ENCODE peak calls at places on chromosomes 11 and 22, in ten cellular contexts. N is NCI-H1694; Y is SK-N-SH; D is activated naive CD8-positive, alpha-beta T cell treated with anti-CD3 and anti-CD28 coated beads for 36 hours; S is activated CD4-positive, alpha-beta T cell treated with anti-CD3 and anti-CD28 coated beads, Interleukin-2, amount 50 U/mL, for 1 hour; C is stimulated activated CD4-positive, alpha-beta T cell treated with anti-CD3 and anti-CD28 coated beads, Interleukin-12 subunit alpha, Interleukin-12 subunit beta, amount 100 ng/mL, for 24 hours; G is skeletal muscle cell; Z is omental fat pad; A is Right ventricle myocardium superior; J is substantia nigra. I is an unnamed sample.

GRCh38 chr11:44977493-44977984 is 26.9 kb upstream of the TP53I11 start:
- DNase-seq in N (peak), Y (peak), D (no peak), S (peak), C (no peak), G (no peak), Z (no peak), A (no peak), J (no peak), I (no peak)

GRCh38 chr11:3037041-3037944 is 19.9 kb downstream of the CARS1 start:
- DNase-seq in N (peak), Y (peak), D (peak), S (peak), C (no peak), G (no peak), Z (peak), A (peak), J (peak), I (peak)

GRCh38 chr11:7098235-7098832 is 9.5 kb downstream of the RBMXL2 start:
- DNase-seq in N (peak), Y (peak), D (no peak), S (no peak), C (no peak), G (peak), Z (no peak), A (no peak), J (no peak), I (no peak)

GRCh38 chr11:69351460-69351859 is 57.5 kb downstream of the MYEOV start:
- DNase-seq in N (no peak), Y (no peak), D (no peak), S (no peak), C (no peak), G (no peak), Z (no peak), A (no peak), J (no peak), I (no peak)

GRCh38 chr22:35561796-35562526 is 21.3 kb downstream of the RASD2 start:
- DNase-seq in N (no peak), Y (no peak), D (no peak), S (no peak), C (no peak), G (peak), Z (no peak), A (no peak), J (no peak), I (no peak)

GRCh38 chr22:43346521-43346929 is 3.4 kb upstream of the SCUBE1 start:
- DNase-seq in N (peak), Y (peak), D (peak), S (peak), C (peak), G (no peak), Z (no peak), A (peak), J (peak), I (no peak)

GRCh38 chr11:85530596-85530995 is 96.5 kb downstream of the DLG2 start:
- DNase-seq in N (no peak), Y (no peak), D (no peak), S (no peak), C (no peak), G (no peak), Z (no peak), A (no peak), J (no peak), I (no peak)

GRCh38 chr11:72263363-72263762 is 19.4 kb upstream of the PHOX2A start:
- DNase-seq in N (no peak), Y (no peak), D (no peak), S (no peak), C (no peak), G (peak), Z (no peak), A (no peak), J (no peak), I (no peak)

GRCh38 chr11:101327908-101328307 is 198.3 kb upstream of the PGR start:
- DNase-seq in N (no peak), Y (no peak), D (no peak), S (no peak), C (no peak), G (no peak), Z (no peak), A (no peak), J (no peak), I (no peak)

GRCh38 chr11:73019448-73019847 is 122.7 kb downstream of the FCHSD2 start:
- DNase-seq in N (no peak), Y (peak), D (no peak), S (no peak), C (no peak), G (no peak), Z (no peak), A (no peak), J (no peak), I (no peak)

GRCh38 chr11:34068098-34068497 is 16.6 kb downstream of the CAPRIN1 start:
- DNase-seq in N (no peak), Y (no peak), D (no peak), S (no peak), C (no peak), G (no peak), Z (no peak), A (no peak), J (no peak), I (no peak)

GRCh38 chr11:12454782-12455181 is 77.4 kb downstream of the PARVA start:
- DNase-seq in N (no peak), Y (no peak), D (no peak), S (no peak), C (no peak), G (no peak), Z (no peak), A (no peak), J (no peak), I (no peak)

GRCh38 chr11:1840780-1841480 is 2.1 kb downstream of the TNNI2 start:
- DNase-seq in N (no peak), Y (no peak), D (no peak), S (no peak), C (no peak), G (no peak), Z (no peak), A (peak), J (no peak), I (no peak)

GRCh38 chr11:62336949-62337681 is at the start of gene ASRGL1:
- DNase-seq in N (peak), Y (peak), D (peak), S (peak), C (peak), G (no peak), Z (peak), A (peak), J (peak), I (peak)

GRCh38 chr11:119828011-119828410 is 99.0 kb upstream of the NECTIN1 start:
- DNase-seq in N (no peak), Y (no peak), D (no peak), S (no peak), C (no peak), G (no peak), Z (no peak), A (no peak), J (no peak), I (no peak)

GRCh38 chr11:122157540-122158173 is 41.6 kb upstream of the BLID start:
- DNase-seq in N (no peak), Y (no peak), D (no peak), S (no peak), C (no peak), G (no peak), Z (no peak), A (no peak), J (no peak), I (no peak)

GRCh38 chr22:22210375-22210774 is 34.2 kb upstream of the VPREB1 start:
- DNase-seq in N (no peak), Y (no peak), D (peak), S (no peak), C (peak), G (peak), Z (no peak), A (no peak), J (no peak), I (no peak)

GRCh38 chr11:120929090-120929489 is 94.8 kb upstream of the TBCEL start:
- DNase-seq in N (no peak), Y (no peak), D (no peak), S (no peak), C (no peak), G (no peak), Z (no peak), A (no peak), J (no peak), I (no peak)

GRCh38 chr11:67436459-67437081 is 912 bp downstream of the PTPRCAP start:
- DNase-seq in N (no peak), Y (no peak), D (peak), S (peak), C (peak), G (no peak), Z (no peak), A (no peak), J (no peak), I (no peak)

GRCh38 chr22:29268511-29269229 is 602 bp downstream of the EWSR1 start:
- DNase-seq in N (no peak), Y (peak), D (peak), S (peak), C (no peak), G (peak), Z (no peak), A (peak), J (peak), I (peak)

GRCh38 chr11:28834877-28835276 is 726.7 kb downstream of the METTL15 start:
- DNase-seq in N (no peak), Y (no peak), D (no peak), S (no peak), C (no peak), G (peak), Z (no peak), A (no peak), J (no peak), I (no peak)

GRCh38 chr11:77883775-77884174 is 62.8 kb downstream of the AAMDC start:
- DNase-seq in N (no peak), Y (no peak), D (no peak), S (no peak), C (no peak), G (no peak), Z (no peak), A (no peak), J (no peak), I (no peak)

GRCh38 chr11:74583024-74583624 is 9.3 kb upstream of the POLD3 start:
- DNase-seq in N (no peak), Y (no peak), D (no peak), S (no peak), C (no peak), G (no peak), Z (no peak), A (no peak), J (no peak), I (no peak)

GRCh38 chr11:47186076-47186936 is at the start of gene PACSIN3:
- DNase-seq in N (no peak), Y (peak), D (peak), S (peak), C (no peak), G (no peak), Z (no peak), A (peak), J (peak), I (no peak)

GRCh38 chr11:97364047-97364446 is 974.2 kb downstream of the JRKL start:
- DNase-seq in N (no peak), Y (no peak), D (no peak), S (no peak), C (no peak), G (peak), Z (no peak), A (no peak), J (no peak), I (no peak)

GRCh38 chr11:35295751-35296150 is 123.6 kb downstream of the SLC1A2 start:
- DNase-seq in N (no peak), Y (no peak), D (no peak), S (no peak), C (no peak), G (no peak), Z (no peak), A (no peak), J (no peak), I (no peak)

GRCh38 chr22:22929381-22930221 is 42.0 kb downstream of the IGLL5 start:
- DNase-seq in N (no peak), Y (no peak), D (no peak), S (no peak), C (no peak), G (no peak), Z (no peak), A (no peak), J (no peak), I (no peak)

GRCh38 chr22:32720924-32721323 is 80.6 kb upstream of the TIMP3 start:
- DNase-seq in N (no peak), Y (peak), D (no peak), S (no peak), C (no peak), G (peak), Z (no peak), A (no peak), J (no peak), I (no peak)

GRCh38 chr11:71400216-71400615 is 48.0 kb downstream of the DHCR7 start:
- DNase-seq in N (no peak), Y (no peak), D (no peak), S (no peak), C (no peak), G (no peak), Z (no peak), A (no peak), J (no peak), I (no peak)

GRCh38 chr11:57466680-57467079 is 6.4 kb downstream of the RTN4RL2 start:
- DNase-seq in N (no peak), Y (no peak), D (no peak), S (no peak), C (no peak), G (no peak), Z (no peak), A (no peak), J (no peak), I (no peak)

I was measured in lower leg skin.